ENCODE peak calls at places on chromosomes 1 and 21, in eight cellular contexts. One of them, this sample, is unnamed. For H3K4me1 and H3K9me3, the result is how much of the 10 kb centered on the place peaks cover.

GRCh38 chr1:212683357-212683722 is 16.3 kb downstream of the BATF3 start:
- DNase-seq in iPS DF 6.9: no peak
- DNase-seq in CD8-positive, alpha-beta T cell: peak
- DNase-seq in HCT116: no peak
- DNase-seq in naive thymus-derived CD4-positive, alpha-beta T cell: no peak
- DNase-seq in adrenal gland: no peak
- DNase-seq in K562: no peak
- DNase-seq in neuronal stem cell: no peak
- DNase-seq in this sample: no peak

GRCh38 chr1:67479146-67479891 is 49.1 kb upstream of the SERBP1 start:
- DNase-seq in CD8-positive, alpha-beta T cell: no peak
- DNase-seq in naive thymus-derived CD4-positive, alpha-beta T cell: no peak
- DNase-seq in adrenal gland: peak
- DNase-seq in HCT116: no peak
- DNase-seq in neuronal stem cell: no peak
- DNase-seq in iPS DF 6.9: no peak
- DNase-seq in K562: peak
- DNase-seq in this sample: no peak

GRCh38 chr1:161069731-161070270 is at the start of gene ARHGAP30:
- DNase-seq in neuronal stem cell: no peak
- DNase-seq in naive thymus-derived CD4-positive, alpha-beta T cell: peak
- DNase-seq in adrenal gland: peak
- DNase-seq in iPS DF 6.9: no peak
- DNase-seq in K562: no peak
- DNase-seq in HCT116: no peak
- DNase-seq in CD8-positive, alpha-beta T cell: peak
- DNase-seq in this sample: no peak

GRCh38 chr1:238409191-238409846 is 518.6 kb upstream of the ZP4 start:
- DNase-seq in K562: no peak
- DNase-seq in adrenal gland: no peak
- DNase-seq in naive thymus-derived CD4-positive, alpha-beta T cell: no peak
- DNase-seq in neuronal stem cell: no peak
- DNase-seq in HCT116: no peak
- DNase-seq in iPS DF 6.9: no peak
- DNase-seq in CD8-positive, alpha-beta T cell: no peak
- DNase-seq in this sample: peak

GRCh38 chr1:9652379-9653194 is 1.1 kb downstream of the PIK3CD start:
- DNase-seq in iPS DF 6.9: no peak
- DNase-seq in HCT116: no peak
- DNase-seq in naive thymus-derived CD4-positive, alpha-beta T cell: peak
- DNase-seq in neuronal stem cell: no peak
- DNase-seq in CD8-positive, alpha-beta T cell: peak
- DNase-seq in adrenal gland: no peak
- DNase-seq in K562: peak
- DNase-seq in this sample: no peak

GRCh38 chr1:245008761-245009160 is 144.4 kb upstream of the HNRNPU start:
- DNase-seq in K562: no peak
- DNase-seq in iPS DF 6.9: no peak
- DNase-seq in neuronal stem cell: no peak
- DNase-seq in adrenal gland: peak
- DNase-seq in HCT116: no peak
- DNase-seq in naive thymus-derived CD4-positive, alpha-beta T cell: no peak
- DNase-seq in CD8-positive, alpha-beta T cell: no peak
- DNase-seq in this sample: no peak

GRCh38 chr21:44368711-44369446 is 15.5 kb downstream of the TRPM2 start:
- DNase-seq in CD8-positive, alpha-beta T cell: no peak
- DNase-seq in K562: peak
- DNase-seq in HCT116: no peak
- DNase-seq in neuronal stem cell: no peak
- DNase-seq in naive thymus-derived CD4-positive, alpha-beta T cell: no peak
- DNase-seq in iPS DF 6.9: no peak
- DNase-seq in adrenal gland: peak
- DNase-seq in this sample: no peak

GRCh38 chr1:19792237-19793002 is 7.3 kb downstream of the TMCO4 start:
- DNase-seq in iPS DF 6.9: no peak
- DNase-seq in adrenal gland: no peak
- DNase-seq in neuronal stem cell: no peak
- DNase-seq in HCT116: no peak
- DNase-seq in naive thymus-derived CD4-positive, alpha-beta T cell: no peak
- DNase-seq in K562: no peak
- DNase-seq in CD8-positive, alpha-beta T cell: no peak
- DNase-seq in this sample: no peak

GRCh38 chr1:61357539-61357938 is 275.2 kb downstream of the NFIA start:
- DNase-seq in adrenal gland: no peak
- DNase-seq in CD8-positive, alpha-beta T cell: no peak
- DNase-seq in naive thymus-derived CD4-positive, alpha-beta T cell: no peak
- DNase-seq in neuronal stem cell: no peak
- DNase-seq in HCT116: no peak
- DNase-seq in iPS DF 6.9: no peak
- DNase-seq in K562: no peak
- DNase-seq in this sample: no peak

GRCh38 chr1:247749870-247750269 is 1.9 kb upstream of the OR14A2 start:
- DNase-seq in neuronal stem cell: no peak
- DNase-seq in K562: no peak
- DNase-seq in iPS DF 6.9: no peak
- DNase-seq in adrenal gland: no peak
- DNase-seq in CD8-positive, alpha-beta T cell: no peak
- DNase-seq in naive thymus-derived CD4-positive, alpha-beta T cell: no peak
- DNase-seq in HCT116: no peak
- DNase-seq in this sample: no peak
- H3K4me1 ChIP-seq in neuronal stem cell: under half
- H3K4me1 ChIP-seq in K562: under half
- H3K4me1 ChIP-seq in iPS DF 6.9: under half
- H3K4me1 ChIP-seq in adrenal gland: under half
- H3K4me1 ChIP-seq in CD8-positive, alpha-beta T cell: under half
- H3K4me1 ChIP-seq in naive thymus-derived CD4-positive, alpha-beta T cell: under half
- H3K4me1 ChIP-seq in HCT116: under half
- H3K4me1 ChIP-seq in this sample: under half

DNA sequence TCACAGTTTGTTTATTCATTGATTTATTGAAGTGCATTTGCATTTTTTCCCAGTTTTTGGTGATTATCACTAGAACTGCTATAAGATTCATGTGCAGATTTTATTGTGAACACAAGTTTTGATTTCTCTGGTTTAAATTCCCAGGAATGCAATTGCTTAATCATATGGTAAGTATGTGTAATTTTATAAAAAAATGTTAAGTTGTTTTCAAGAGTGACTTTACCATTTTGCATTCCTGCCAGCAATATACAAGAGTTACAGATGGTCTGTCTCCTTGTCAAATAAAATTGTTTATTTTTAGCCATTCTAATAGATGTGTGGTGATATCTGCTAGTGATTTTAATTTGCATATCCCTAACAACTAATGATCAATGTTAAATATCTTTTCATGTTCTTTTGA is 127.3 kb upstream of the APP start:
- DNase-seq in CD8-positive, alpha-beta T cell: no peak
- DNase-seq in HCT116: no peak
- DNase-seq in adrenal gland: no peak
- DNase-seq in naive thymus-derived CD4-positive, alpha-beta T cell: no peak
- DNase-seq in K562: no peak
- DNase-seq in iPS DF 6.9: no peak
- DNase-seq in neuronal stem cell: no peak
- DNase-seq in this sample: no peak
- H3K9me3 ChIP-seq in CD8-positive, alpha-beta T cell: under half
- H3K9me3 ChIP-seq in HCT116: under half
- H3K9me3 ChIP-seq in adrenal gland: under half
- H3K9me3 ChIP-seq in naive thymus-derived CD4-positive, alpha-beta T cell: under half
- H3K9me3 ChIP-seq in K562: under half
- H3K9me3 ChIP-seq in iPS DF 6.9: under half
- H3K9me3 ChIP-seq in neuronal stem cell: under half
- H3K9me3 ChIP-seq in this sample: under half

DNA sequence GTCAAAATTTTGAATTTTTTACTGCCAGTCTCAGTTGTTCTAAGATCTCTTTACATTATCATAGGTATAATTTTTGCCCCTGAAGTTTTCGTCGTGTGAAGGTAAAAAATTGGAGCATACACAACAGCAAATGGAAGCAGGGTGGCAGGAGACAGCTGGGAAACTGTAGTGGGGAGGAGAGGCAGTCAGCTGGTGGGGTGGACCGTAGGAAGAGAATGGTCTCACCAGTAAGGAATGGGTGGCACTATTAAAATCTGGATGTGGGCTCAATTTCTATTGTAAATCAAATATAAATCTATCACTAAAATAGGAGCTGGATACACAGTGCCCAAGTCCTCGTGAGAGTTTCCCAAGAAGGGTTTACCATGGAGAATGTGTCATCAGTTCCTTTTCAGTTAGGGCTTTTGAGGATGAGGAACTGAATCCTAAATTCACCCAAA is 10.3 kb upstream of the IRF2BP2 start:
- DNase-seq in K562: no peak
- DNase-seq in CD8-positive, alpha-beta T cell: no peak
- DNase-seq in neuronal stem cell: no peak
- DNase-seq in adrenal gland: no peak
- DNase-seq in iPS DF 6.9: no peak
- DNase-seq in HCT116: no peak
- DNase-seq in naive thymus-derived CD4-positive, alpha-beta T cell: no peak
- DNase-seq in this sample: no peak
- H3K4me1 ChIP-seq in K562: under half
- H3K4me1 ChIP-seq in CD8-positive, alpha-beta T cell: under half
- H3K4me1 ChIP-seq in neuronal stem cell: under half
- H3K4me1 ChIP-seq in adrenal gland: under half
- H3K4me1 ChIP-seq in iPS DF 6.9: under half
- H3K4me1 ChIP-seq in HCT116: under half
- H3K4me1 ChIP-seq in naive thymus-derived CD4-positive, alpha-beta T cell: under half
- H3K4me1 ChIP-seq in this sample: half or more

GRCh38 chr1:49841767-49842166 is 182.0 kb downstream of the AGBL4 start:
- DNase-seq in CD8-positive, alpha-beta T cell: no peak
- DNase-seq in naive thymus-derived CD4-positive, alpha-beta T cell: no peak
- DNase-seq in neuronal stem cell: no peak
- DNase-seq in adrenal gland: no peak
- DNase-seq in iPS DF 6.9: no peak
- DNase-seq in K562: no peak
- DNase-seq in HCT116: no peak
- DNase-seq in this sample: no peak
- H3K9me3 ChIP-seq in CD8-positive, alpha-beta T cell: under half
- H3K9me3 ChIP-seq in naive thymus-derived CD4-positive, alpha-beta T cell: under half
- H3K9me3 ChIP-seq in neuronal stem cell: under half
- H3K9me3 ChIP-seq in adrenal gland: under half
- H3K9me3 ChIP-seq in iPS DF 6.9: under half
- H3K9me3 ChIP-seq in K562: under half
- H3K9me3 ChIP-seq in HCT116: under half
- H3K9me3 ChIP-seq in this sample: under half

GRCh38 chr1:21896026-21896425 is 41.1 kb downstream of the HSPG2 start:
- DNase-seq in HCT116: no peak
- DNase-seq in neuronal stem cell: no peak
- DNase-seq in naive thymus-derived CD4-positive, alpha-beta T cell: no peak
- DNase-seq in K562: no peak
- DNase-seq in adrenal gland: no peak
- DNase-seq in iPS DF 6.9: no peak
- DNase-seq in CD8-positive, alpha-beta T cell: no peak
- DNase-seq in this sample: no peak
- H3K4me1 ChIP-seq in HCT116: under half
- H3K4me1 ChIP-seq in neuronal stem cell: under half
- H3K4me1 ChIP-seq in naive thymus-derived CD4-positive, alpha-beta T cell: under half
- H3K4me1 ChIP-seq in K562: under half
- H3K4me1 ChIP-seq in adrenal gland: half or more
- H3K4me1 ChIP-seq in iPS DF 6.9: under half
- H3K4me1 ChIP-seq in CD8-positive, alpha-beta T cell: under half
- H3K4me1 ChIP-seq in this sample: under half

DNA sequence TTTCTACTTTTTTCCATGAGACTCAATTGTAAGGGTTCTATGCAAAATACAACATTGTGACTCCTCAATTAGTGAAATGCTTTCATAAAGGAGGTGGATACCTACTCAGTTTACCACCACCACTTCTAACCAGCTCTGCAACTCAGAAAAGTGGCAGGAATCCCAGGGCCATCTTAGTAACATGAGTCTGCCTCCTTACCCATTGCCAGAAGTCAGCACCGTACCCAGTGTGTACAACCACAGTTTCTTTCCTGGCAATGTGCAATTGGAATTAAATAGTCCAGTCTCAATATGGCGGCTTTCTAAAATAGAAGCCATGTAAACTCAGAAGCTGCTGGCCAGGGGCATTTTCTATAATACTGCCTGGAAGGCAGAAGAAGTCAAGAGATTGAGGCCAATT is 32.1 kb downstream of the TESK2 start:
- DNase-seq in K562: no peak
- DNase-seq in iPS DF 6.9: no peak
- DNase-seq in CD8-positive, alpha-beta T cell: no peak
- DNase-seq in neuronal stem cell: no peak
- DNase-seq in adrenal gland: no peak
- DNase-seq in naive thymus-derived CD4-positive, alpha-beta T cell: no peak
- DNase-seq in HCT116: no peak
- DNase-seq in this sample: no peak
- H3K9me3 ChIP-seq in K562: under half
- H3K9me3 ChIP-seq in iPS DF 6.9: under half
- H3K9me3 ChIP-seq in CD8-positive, alpha-beta T cell: under half
- H3K9me3 ChIP-seq in neuronal stem cell: under half
- H3K9me3 ChIP-seq in adrenal gland: under half
- H3K9me3 ChIP-seq in naive thymus-derived CD4-positive, alpha-beta T cell: under half
- H3K9me3 ChIP-seq in HCT116: under half
- H3K9me3 ChIP-seq in this sample: under half

GRCh38 chr1:12169442-12170135 is 2.8 kb downstream of the TNFRSF1B start:
- DNase-seq in adrenal gland: no peak
- DNase-seq in K562: no peak
- DNase-seq in naive thymus-derived CD4-positive, alpha-beta T cell: no peak
- DNase-seq in iPS DF 6.9: no peak
- DNase-seq in CD8-positive, alpha-beta T cell: no peak
- DNase-seq in neuronal stem cell: no peak
- DNase-seq in HCT116: no peak
- DNase-seq in this sample: no peak

GRCh38 chr1:12165342-12165741 is 1.4 kb upstream of the TNFRSF1B start:
- DNase-seq in adrenal gland: no peak
- DNase-seq in K562: no peak
- DNase-seq in naive thymus-derived CD4-positive, alpha-beta T cell: no peak
- DNase-seq in HCT116: no peak
- DNase-seq in iPS DF 6.9: no peak
- DNase-seq in neuronal stem cell: no peak
- DNase-seq in CD8-positive, alpha-beta T cell: no peak
- DNase-seq in this sample: no peak

GRCh38 chr1:12167493-12168429 is 970 bp downstream of the TNFRSF1B start:
- DNase-seq in CD8-positive, alpha-beta T cell: no peak
- DNase-seq in adrenal gland: no peak
- DNase-seq in naive thymus-derived CD4-positive, alpha-beta T cell: no peak
- DNase-seq in iPS DF 6.9: no peak
- DNase-seq in K562: peak
- DNase-seq in HCT116: no peak
- DNase-seq in neuronal stem cell: no peak
- DNase-seq in this sample: no peak

GRCh38 chr1:12168451-12169160 is 1.8 kb downstream of the TNFRSF1B start:
- DNase-seq in iPS DF 6.9: no peak
- DNase-seq in neuronal stem cell: no peak
- DNase-seq in naive thymus-derived CD4-positive, alpha-beta T cell: no peak
- DNase-seq in HCT116: no peak
- DNase-seq in adrenal gland: no peak
- DNase-seq in K562: peak
- DNase-seq in CD8-positive, alpha-beta T cell: no peak
- DNase-seq in this sample: no peak

DNA sequence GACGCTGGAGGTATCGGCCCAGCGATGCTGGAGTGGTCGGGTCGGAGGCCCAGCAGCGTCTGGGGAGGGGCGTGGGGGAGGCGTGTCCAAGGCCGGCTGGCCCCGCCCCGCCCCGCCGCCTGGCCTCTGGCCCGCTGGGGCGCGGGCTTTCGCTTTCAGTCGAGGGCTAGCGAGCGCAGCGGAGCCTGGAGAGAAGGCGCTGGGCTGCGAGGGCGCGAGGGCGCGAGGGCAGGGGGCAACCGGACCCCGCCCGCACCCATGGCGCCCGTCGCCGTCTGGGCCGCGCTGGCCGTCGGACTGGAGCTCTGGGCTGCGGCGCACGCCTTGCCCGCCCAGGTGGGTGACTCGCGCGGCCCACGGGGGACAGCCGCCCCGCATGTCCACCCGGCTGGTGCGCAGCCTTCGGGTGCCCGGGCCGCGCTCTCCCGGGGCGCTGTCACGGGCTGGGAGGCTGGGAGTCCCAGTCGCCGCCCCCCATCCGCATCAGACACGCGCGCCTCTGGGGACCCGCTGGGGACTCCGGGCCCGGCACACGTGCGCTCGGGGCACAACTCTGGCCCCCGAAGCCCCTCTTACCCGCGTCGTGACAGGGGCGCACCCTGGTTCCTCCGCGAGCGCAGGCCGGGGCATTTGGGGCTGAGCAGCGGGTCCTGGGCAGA is at the start of gene TNFRSF1B:
- DNase-seq in naive thymus-derived CD4-positive, alpha-beta T cell: peak
- DNase-seq in neuronal stem cell: peak
- DNase-seq in HCT116: no peak
- DNase-seq in CD8-positive, alpha-beta T cell: peak
- DNase-seq in adrenal gland: peak
- DNase-seq in iPS DF 6.9: peak
- DNase-seq in K562: peak
- DNase-seq in this sample: peak
- H3K4me1 ChIP-seq in naive thymus-derived CD4-positive, alpha-beta T cell: under half
- H3K4me1 ChIP-seq in neuronal stem cell: under half
- H3K4me1 ChIP-seq in HCT116: under half
- H3K4me1 ChIP-seq in CD8-positive, alpha-beta T cell: under half
- H3K4me1 ChIP-seq in adrenal gland: under half
- H3K4me1 ChIP-seq in iPS DF 6.9: under half
- H3K4me1 ChIP-seq in K562: under half
- H3K4me1 ChIP-seq in this sample: under half

This sample was measured in SJSA1.